ENCODE peak calls at places on chromosome 18, in five cellular contexts. Z is A549, H is spleen, A is body of pancreas, P is transverse colon. R is an unnamed sample.

GRCh38 chr18:26429535-26429934 is 118.8 kb downstream of the KCTD1 start:
- DNase-seq in Z (peak), H (no peak), A (no peak), P (no peak), R (no peak)

GRCh38 chr18:65365245-65365955 is 385.4 kb upstream of the CDH7 start:
- DNase-seq in Z (no peak), H (no peak), A (no peak), P (no peak), R (no peak)

GRCh38 chr18:11251229-11251890 is 102.0 kb upstream of the PIEZO2 start:
- DNase-seq in Z (no peak), H (no peak), A (peak), P (no peak), R (no peak)

GRCh38 chr18:51123936-51124486 is 73.5 kb downstream of the MEX3C start:
- DNase-seq in Z (no peak), H (no peak), A (no peak), P (no peak), R (no peak)

GRCh38 chr18:6327895-6328623 is 86.7 kb downstream of the L3MBTL4 start:
- DNase-seq in Z (no peak), H (no peak), A (peak), P (no peak), R (no peak)

GRCh38 chr18:10057808-10058791 is 144.3 kb downstream of the VAPA start:
- DNase-seq in Z (peak), H (no peak), A (peak), P (no peak), R (peak)

GRCh38 chr18:41695441-41695840 is 259.6 kb upstream of the PIK3C3 start:
- DNase-seq in Z (no peak), H (no peak), A (no peak), P (no peak), R (no peak)

GRCh38 chr18:34978533-34978893 is 62.7 kb upstream of the MAPRE2 start:
- DNase-seq in Z (no peak), H (no peak), A (no peak), P (no peak), R (no peak)

GRCh38 chr18:7221424-7222155 is 9.3 kb upstream of the LRRC30 start:
- DNase-seq in Z (peak), H (no peak), A (peak), P (peak), R (peak)

GRCh38 chr18:46761054-46761769 is 4.4 kb upstream of the ST8SIA5 start:
- DNase-seq in Z (no peak), H (no peak), A (no peak), P (no peak), R (no peak)

GRCh38 chr18:4639628-4640310 is 184.7 kb upstream of the DLGAP1 start:
- DNase-seq in Z (no peak), H (no peak), A (no peak), P (no peak), R (no peak)

GRCh38 chr18:9146224-9146623 is 9.6 kb downstream of the ANKRD12 start:
- DNase-seq in Z (no peak), H (no peak), A (no peak), P (no peak), R (no peak)

GRCh38 chr18:72075040-72075439 is 469.1 kb downstream of the CBLN2 start:
- DNase-seq in Z (no peak), H (no peak), A (peak), P (no peak), R (no peak)

GRCh38 chr18:7174359-7175107 is 56.4 kb upstream of the LRRC30 start:
- DNase-seq in Z (no peak), H (peak), A (peak), P (no peak), R (peak)

GRCh38 chr18:70826571-70826970 is 537.7 kb downstream of the SOCS6 start:
- DNase-seq in Z (no peak), H (no peak), A (no peak), P (no peak), R (no peak)

GRCh38 chr18:62186656-62187542 is at the start of the genes PIGN and RELCH:
- DNase-seq in Z (peak), H (peak), A (peak), P (peak), R (peak)

GRCh38 chr18:60910534-60910933 is 422.7 kb upstream of the CDH20 start:
- DNase-seq in Z (no peak), H (no peak), A (no peak), P (no peak), R (no peak)

GRCh38 chr18:32435631-32436500 is 34.8 kb downstream of the GAREM1 start:
- DNase-seq in Z (no peak), H (no peak), A (no peak), P (no peak), R (no peak)

GRCh38 chr18:67310826-67311225 is 205.7 kb downstream of the DSEL start:
- DNase-seq in Z (peak), H (no peak), A (no peak), P (no peak), R (no peak)

GRCh38 chr18:72091369-72091768 is 452.8 kb downstream of the CBLN2 start:
- DNase-seq in Z (no peak), H (no peak), A (no peak), P (no peak), R (no peak)

GRCh38 chr18:61595615-61596014 is 262.4 kb downstream of the CDH20 start:
- DNase-seq in Z (no peak), H (no peak), A (no peak), P (no peak), R (no peak)

GRCh38 chr18:30271716-30272115 is 770.8 kb downstream of the DSC3 start:
- DNase-seq in Z (no peak), H (no peak), A (no peak), P (no peak), R (no peak)

GRCh38 chr18:8561123-8561905 is 47.9 kb upstream of the RAB12 start:
- DNase-seq in Z (no peak), H (no peak), A (no peak), P (no peak), R (no peak)

GRCh38 chr18:56028514-56028913 is 440.5 kb upstream of the TCF4 start:
- DNase-seq in Z (peak), H (no peak), A (peak), P (no peak), R (no peak)

GRCh38 chr18:20963027-20963426 is 148.6 kb downstream of the ROCK1 start:
- DNase-seq in Z (no peak), H (no peak), A (no peak), P (no peak), R (no peak)

GRCh38 chr18:3262234-3263171 is 570 bp downstream of the MYL12B start:
- DNase-seq in Z (peak), H (no peak), A (no peak), P (no peak), R (peak)

GRCh38 chr18:28365406-28365805 is 188.5 kb upstream of the CDH2 start:
- DNase-seq in Z (no peak), H (no peak), A (peak), P (no peak), R (no peak)

GRCh38 chr18:33821503-33821902 is 243.5 kb downstream of the ASXL3 start:
- DNase-seq in Z (no peak), H (no peak), A (no peak), P (no peak), R (no peak)

GRCh38 chr18:58308463-58308862 is 264.4 kb downstream of the NEDD4L start:
- DNase-seq in Z (no peak), H (no peak), A (no peak), P (no peak), R (no peak)

GRCh38 chr18:53408271-53408670 is 816.2 kb downstream of the MBD2 start:
- DNase-seq in Z (no peak), H (no peak), A (no peak), P (no peak), R (peak)

GRCh38 chr18:53416985-53417384 is 807.5 kb downstream of the MBD2 start:
- DNase-seq in Z (no peak), H (no peak), A (no peak), P (no peak), R (no peak)

GRCh38 chr18:53411511-53411910 is 813.0 kb downstream of the MBD2 start:
- DNase-seq in Z (no peak), H (no peak), A (no peak), P (no peak), R (no peak)
- TF ChIP-seq POLR2A in Z (no peak), H (no peak), A (no peak), P (no peak), R (no peak)

GRCh38 chr18:76131738-76132137 is 363.3 kb downstream of the ZNF516 start:
- DNase-seq in Z (no peak), H (no peak), A (no peak), P (no peak), R (peak)
- TF ChIP-seq POLR2A in Z (no peak), H (no peak), A (no peak), P (no peak), R (no peak)

DNA sequence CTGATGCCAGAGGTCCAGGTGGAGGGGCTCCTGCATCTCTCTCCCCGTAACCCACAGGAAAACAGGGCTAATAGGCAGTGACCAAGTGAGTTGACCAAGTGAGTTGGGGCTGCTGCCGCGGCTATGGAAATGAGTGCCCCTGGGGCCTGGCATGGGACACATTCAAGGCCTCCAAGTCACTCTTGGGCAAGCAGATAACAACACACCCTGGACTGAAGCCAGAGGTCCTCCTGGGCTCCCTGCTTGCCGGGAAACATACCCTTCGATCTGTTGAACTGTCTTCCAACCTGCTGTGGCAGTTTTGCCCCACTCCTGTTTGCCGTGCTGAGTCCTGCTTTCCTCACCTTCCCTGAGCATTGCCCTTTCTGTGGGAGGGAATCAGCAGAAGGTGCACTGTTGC is 89.2 kb downstream of the LIPG start:
- DNase-seq in Z (no peak), H (peak), A (no peak), P (no peak), R (no peak)
- TF ChIP-seq POLR2A in Z (no peak), H (no peak), A (no peak), P (no peak), R (no peak)

DNA sequence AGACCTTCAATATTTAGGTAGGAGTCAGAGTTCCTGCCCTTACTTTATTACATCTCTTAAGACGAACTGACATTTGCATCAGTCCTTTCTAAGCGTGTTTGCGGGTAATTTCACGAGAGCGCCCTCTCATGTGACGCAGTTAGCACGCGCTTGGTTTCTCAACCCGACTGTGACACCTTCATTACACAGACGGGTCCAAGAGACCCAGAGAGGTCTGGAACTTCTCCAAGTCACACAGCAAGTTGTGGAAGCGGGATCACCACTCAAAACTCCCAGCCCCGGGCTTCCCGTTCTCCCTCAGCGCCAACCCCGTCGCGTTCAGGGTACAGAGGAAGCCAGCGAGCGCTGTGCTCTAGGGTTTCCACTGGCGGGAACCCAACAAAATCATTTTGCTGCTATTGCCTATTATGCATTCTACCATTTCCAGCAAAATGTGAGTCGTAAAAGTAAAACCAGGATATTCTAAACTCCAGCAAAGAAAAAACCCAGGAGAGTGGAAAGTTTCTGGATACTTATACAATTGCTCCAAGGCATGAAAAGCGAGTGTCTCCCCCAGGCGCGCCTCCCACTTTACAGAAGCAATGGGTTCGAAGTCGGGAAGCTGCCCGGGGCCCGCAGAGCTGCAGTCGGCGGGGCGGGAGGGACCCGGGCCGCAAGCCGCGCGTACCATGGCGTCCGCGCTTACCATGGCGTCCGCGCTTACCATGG is 583 bp downstream of the ENOSF1 start:
- DNase-seq in Z (peak), H (peak), A (peak), P (peak), R (peak)
- TF ChIP-seq POLR2A in Z (no peak), H (no peak), A (no peak), P (no peak), R (no peak)

DNA sequence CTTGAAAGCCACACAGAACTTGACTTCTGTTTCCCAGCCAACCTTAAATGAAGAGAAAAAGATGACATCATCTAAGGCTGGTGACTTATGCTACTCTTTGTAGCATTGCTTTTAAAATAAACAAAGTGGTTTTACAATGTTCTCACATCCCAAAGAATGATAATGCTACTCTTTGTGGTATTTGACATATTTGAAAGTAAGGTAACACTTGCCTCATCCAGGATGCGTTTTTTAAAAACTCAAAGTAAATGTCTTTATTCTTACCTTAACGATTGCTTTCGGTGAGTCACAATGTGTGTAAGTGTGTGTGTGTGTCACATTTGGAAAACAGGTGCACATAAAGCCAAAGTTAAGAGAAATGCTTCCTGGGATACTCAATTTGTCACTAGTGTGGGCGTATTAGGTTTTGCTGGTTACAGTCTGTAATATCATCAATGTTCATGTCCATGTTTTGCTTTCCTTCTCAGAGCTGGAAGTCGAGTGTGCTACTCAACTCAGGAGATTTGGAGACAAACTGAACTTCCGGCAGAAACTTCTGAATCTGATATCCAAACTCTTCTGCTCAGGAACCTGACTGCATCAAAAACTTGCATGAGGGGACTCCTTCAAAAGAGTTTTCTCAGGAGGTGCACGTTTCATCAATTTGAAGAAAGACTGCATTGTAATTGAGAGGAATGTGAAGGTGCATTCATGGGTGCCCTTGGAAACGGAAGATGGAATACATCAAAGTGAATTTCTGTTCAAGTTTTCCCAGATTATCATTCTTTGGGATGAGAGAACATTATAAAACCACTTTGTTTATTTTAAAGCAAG is 2.6 kb downstream of the PMAIP1 start:
- DNase-seq in Z (no peak), H (no peak), A (no peak), P (no peak), R (no peak)
- TF ChIP-seq POLR2A in Z (no peak), H (no peak), A (no peak), P (no peak), R (no peak)

GRCh38 chr18:44922968-44923367 is 242.3 kb downstream of the SETBP1 start:
- DNase-seq in Z (no peak), H (no peak), A (no peak), P (no peak), R (no peak)

GRCh38 chr18:44921974-44922373 is 241.3 kb downstream of the SETBP1 start:
- DNase-seq in Z (no peak), H (no peak), A (no peak), P (no peak), R (no peak)

GRCh38 chr18:44924750-44925534 is 244.3 kb downstream of the SETBP1 start:
- DNase-seq in Z (no peak), H (no peak), A (no peak), P (no peak), R (no peak)

GRCh38 chr18:44927127-44927849 is 246.6 kb downstream of the SETBP1 start:
- DNase-seq in Z (no peak), H (no peak), A (no peak), P (no peak), R (no peak)
- TF ChIP-seq POLR2A in Z (no peak), H (no peak), A (no peak), P (no peak), R (no peak)

GRCh38 chr18:23226386-23226785 is 91.1 kb downstream of the CABLES1 start:
- DNase-seq in Z (no peak), H (no peak), A (no peak), P (no peak), R (no peak)

GRCh38 chr18:23229472-23229871 is 94.2 kb downstream of the CABLES1 start:
- DNase-seq in Z (no peak), H (no peak), A (no peak), P (no peak), R (no peak)

GRCh38 chr18:23226930-23227728 is 91.8 kb downstream of the CABLES1 start:
- DNase-seq in Z (no peak), H (no peak), A (no peak), P (no peak), R (no peak)

GRCh38 chr18:23227729-23228075 is 92.4 kb downstream of the CABLES1 start:
- DNase-seq in Z (no peak), H (no peak), A (no peak), P (no peak), R (no peak)

DNA sequence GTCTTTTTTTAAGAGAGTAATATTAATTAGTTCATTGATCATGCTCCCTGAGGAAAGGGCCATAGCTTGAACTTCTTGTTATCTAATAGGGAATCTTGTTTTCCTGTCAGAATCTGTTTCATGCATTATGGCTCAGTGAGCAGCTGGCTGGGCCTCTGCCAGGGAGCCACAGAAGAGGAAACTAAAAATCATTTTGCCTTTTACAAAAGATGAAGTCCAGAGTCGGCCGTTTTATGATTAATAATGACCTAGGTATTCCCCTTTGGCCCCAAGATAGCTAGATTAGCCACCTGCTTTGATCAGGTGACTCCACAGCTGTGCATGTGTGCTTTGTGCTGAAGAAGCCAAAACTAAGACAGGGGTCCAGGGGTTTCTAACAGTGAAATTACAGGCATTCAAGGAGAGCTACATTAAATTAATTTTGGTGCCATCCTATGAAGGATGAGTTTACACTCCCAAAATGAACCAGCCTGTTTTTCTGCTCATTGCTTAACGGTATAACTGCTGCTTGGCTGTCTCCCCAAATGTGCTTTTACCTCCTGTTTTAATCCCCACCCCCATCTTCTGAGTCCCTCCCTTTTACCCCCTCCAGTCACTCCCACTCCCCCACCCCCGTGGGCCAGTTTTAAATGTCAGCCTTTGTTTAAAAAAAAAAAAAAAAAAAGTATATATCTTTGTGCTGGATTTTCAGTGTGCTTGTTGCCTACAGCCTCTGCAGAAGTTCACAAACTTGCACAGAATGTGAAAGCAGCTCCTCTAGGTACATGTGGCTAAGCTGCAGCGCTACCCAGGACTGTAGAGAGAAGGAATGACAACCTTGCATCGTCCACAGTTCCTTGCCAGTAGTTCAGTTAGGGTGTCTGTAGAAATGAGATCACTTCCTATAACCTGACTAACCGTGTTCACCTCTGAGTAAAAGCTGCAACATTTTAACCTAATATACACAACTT is 93.1 kb downstream of the CABLES1 start:
- DNase-seq in Z (no peak), H (no peak), A (no peak), P (peak), R (peak)
- TF ChIP-seq POLR2A in Z (no peak), H (no peak), A (no peak), P (no peak), R (no peak)

GRCh38 chr18:22839488-22839930 is 93.6 kb upstream of the RBBP8 start:
- DNase-seq in Z (no peak), H (no peak), A (no peak), P (no peak), R (no peak)
- TF ChIP-seq POLR2A in Z (no peak), H (no peak), A (no peak), P (no peak), R (no peak)

R was measured in NB4.